ENCODE peak calls at places on chromosomes 4 and X, in four cellular contexts. One of them, this sample, is unnamed.

GRCh38 chr4:158315706-158316105 is 105.4 kb downstream of the TMEM144 start:
- DNase-seq in HepG2: no peak
- DNase-seq in K562: no peak
- DNase-seq in GM12878: no peak
- DNase-seq in this sample: no peak

GRCh38 chrX:15128838-15129237 is 141.0 kb downstream of the ASB9 start:
- DNase-seq in HepG2: no peak
- DNase-seq in K562: no peak
- DNase-seq in GM12878: no peak
- DNase-seq in this sample: no peak

GRCh38 chrX:13219990-13220764 is 99.7 kb downstream of the ATXN3L start:
- DNase-seq in HepG2: no peak
- DNase-seq in GM12878: no peak
- DNase-seq in K562: no peak
- DNase-seq in this sample: no peak

GRCh38 chr4:173001571-173001970 is 167.0 kb upstream of the GALNT7 start:
- DNase-seq in HepG2: no peak
- DNase-seq in K562: no peak
- DNase-seq in GM12878: no peak
- DNase-seq in this sample: no peak

GRCh38 chr4:99885063-99885664 is 9.1 kb downstream of the LAMTOR3 start:
- DNase-seq in GM12878: no peak
- DNase-seq in HepG2: peak; percentile 21
- DNase-seq in K562: peak; percentile 35
- DNase-seq in this sample: peak; percentile 19

GRCh38 chrX:28223991-28224390 is 242.7 kb upstream of the DCAF8L1 start:
- DNase-seq in HepG2: no peak
- DNase-seq in K562: no peak
- DNase-seq in GM12878: no peak
- DNase-seq in this sample: no peak

GRCh38 chr4:73599182-73599581 is 21.1 kb downstream of the RASSF6 start:
- DNase-seq in HepG2: peak; percentile 95
- DNase-seq in GM12878: no peak
- DNase-seq in K562: peak; percentile 30
- DNase-seq in this sample: no peak

GRCh38 chr4:40856836-40857362 is 107.1 kb downstream of the NSUN7 start:
- DNase-seq in K562: peak; percentile 69
- DNase-seq in GM12878: no peak
- DNase-seq in HepG2: no peak
- DNase-seq in this sample: peak; percentile 81

GRCh38 chr4:95889662-95890061 is 49.8 kb downstream of the PDHA2 start:
- DNase-seq in GM12878: no peak
- DNase-seq in K562: no peak
- DNase-seq in HepG2: no peak
- DNase-seq in this sample: no peak

GRCh38 chrX:80747832-80748231 is 61.8 kb downstream of the BRWD3 start:
- DNase-seq in K562: no peak
- DNase-seq in GM12878: no peak
- DNase-seq in HepG2: no peak
- DNase-seq in this sample: no peak

GRCh38 chrX:8946488-8947050 is 87.4 kb downstream of the FAM9B start:
- DNase-seq in HepG2: no peak
- DNase-seq in GM12878: no peak
- DNase-seq in K562: no peak
- DNase-seq in this sample: no peak

GRCh38 chrX:2267890-2268289 is 232.9 kb downstream of the DHRSX start:
- DNase-seq in K562: no peak
- DNase-seq in HepG2: no peak
- DNase-seq in GM12878: no peak
- DNase-seq in this sample: no peak

GRCh38 chrX:80335062-80335830 is 85.0 kb upstream of the TENT5D start:
- DNase-seq in HepG2: no peak
- DNase-seq in GM12878: no peak
- DNase-seq in K562: peak; percentile 4
- DNase-seq in this sample: peak; percentile 4

GRCh38 chr4:71545168-71545567 is 206.3 kb downstream of the SLC4A4 start:
- DNase-seq in K562: no peak
- DNase-seq in HepG2: no peak
- DNase-seq in GM12878: no peak
- DNase-seq in this sample: peak; percentile 11

GRCh38 chr4:36385951-36386561 is 104.6 kb downstream of the DTHD1 start:
- DNase-seq in HepG2: no peak
- DNase-seq in K562: no peak
- DNase-seq in GM12878: peak; percentile 63
- DNase-seq in this sample: no peak

GRCh38 chr4:76028242-76028859 is 5.1 kb upstream of the CXCL10 start:
- DNase-seq in HepG2: no peak
- DNase-seq in K562: no peak
- DNase-seq in GM12878: no peak
- DNase-seq in this sample: no peak

GRCh38 chrX:63686878-63687714 is 97.9 kb downstream of the ARHGEF9 start:
- DNase-seq in HepG2: peak; percentile 23
- DNase-seq in GM12878: peak; percentile 20
- DNase-seq in K562: peak; percentile 21
- DNase-seq in this sample: peak; percentile 49

GRCh38 chrX:150303386-150304097 is 59.6 kb upstream of the MAMLD1 start:
- DNase-seq in K562: no peak
- DNase-seq in GM12878: no peak
- DNase-seq in HepG2: no peak
- DNase-seq in this sample: no peak

GRCh38 chr4:148076964-148077363 is 345.1 kb downstream of the ARHGAP10 start:
- DNase-seq in K562: no peak
- DNase-seq in GM12878: no peak
- DNase-seq in HepG2: no peak
- DNase-seq in this sample: no peak

GRCh38 chrX:43718546-43718945 is 62.4 kb downstream of the MAOA start:
- DNase-seq in HepG2: no peak
- DNase-seq in K562: no peak
- DNase-seq in GM12878: no peak
- DNase-seq in this sample: no peak

GRCh38 chr4:7287274-7287917 is 95.1 kb downstream of the SORCS2 start:
- DNase-seq in HepG2: no peak
- DNase-seq in K562: no peak
- DNase-seq in GM12878: no peak
- DNase-seq in this sample: no peak

GRCh38 chr4:61068745-61069144 is 131.4 kb upstream of the ADGRL3 start:
- DNase-seq in HepG2: no peak
- DNase-seq in K562: no peak
- DNase-seq in GM12878: no peak
- DNase-seq in this sample: no peak

GRCh38 chr4:34850983-34851382 is 1393.3 kb downstream of the ARAP2 start:
- DNase-seq in K562: no peak
- DNase-seq in HepG2: no peak
- DNase-seq in GM12878: no peak
- DNase-seq in this sample: no peak

GRCh38 chr4:114615435-114615834 is 16.8 kb downstream of the UGT8 start:
- DNase-seq in K562: no peak
- DNase-seq in GM12878: no peak
- DNase-seq in HepG2: peak; percentile 6
- DNase-seq in this sample: no peak

GRCh38 chr4:2832981-2833670 is 10.5 kb upstream of the ADD1 start:
- DNase-seq in K562: no peak
- DNase-seq in HepG2: no peak
- DNase-seq in GM12878: no peak
- DNase-seq in this sample: no peak

GRCh38 chr4:26238426-26238781 is 82.4 kb upstream of the RBPJ start:
- DNase-seq in GM12878: no peak
- DNase-seq in K562: no peak
- DNase-seq in HepG2: peak; percentile 55
- DNase-seq in this sample: no peak

GRCh38 chr4:25088342-25088952 is 57.7 kb upstream of the LGI2 start:
- DNase-seq in GM12878: no peak
- DNase-seq in K562: peak; percentile 72
- DNase-seq in HepG2: no peak
- DNase-seq in this sample: peak; percentile 9

GRCh38 chr4:105184316-105184988 is 37.8 kb downstream of the TET2 start:
- DNase-seq in GM12878: no peak
- DNase-seq in HepG2: no peak
- DNase-seq in K562: no peak
- DNase-seq in this sample: no peak

GRCh38 chrX:111652719-111653118 is 28.3 kb upstream of the ALG13 start:
- DNase-seq in HepG2: no peak
- DNase-seq in GM12878: no peak
- DNase-seq in K562: no peak
- DNase-seq in this sample: peak; percentile 21

GRCh38 chr4:123618606-123619005 is 222.0 kb downstream of the SPRY1 start:
- DNase-seq in HepG2: no peak
- DNase-seq in GM12878: no peak
- DNase-seq in K562: no peak
- DNase-seq in this sample: no peak

GRCh38 chr4:80016506-80016905 is 56.5 kb downstream of the ANTXR2 start:
- DNase-seq in HepG2: no peak
- DNase-seq in K562: no peak
- DNase-seq in GM12878: no peak
- DNase-seq in this sample: no peak

GRCh38 chr4:137193564-137193963 is 338.7 kb downstream of the PCDH18 start:
- DNase-seq in HepG2: no peak
- DNase-seq in GM12878: no peak
- DNase-seq in K562: no peak
- DNase-seq in this sample: no peak

GRCh38 chr4:152045781-152046571 is 285.2 kb upstream of the GATB start:
- DNase-seq in K562: peak; percentile 50
- DNase-seq in GM12878: no peak
- DNase-seq in HepG2: peak; percentile 4
- DNase-seq in this sample: peak; percentile 84

GRCh38 chr4:110196871-110197420 is 1.5 kb downstream of the ELOVL6 start:
- DNase-seq in HepG2: no peak
- DNase-seq in K562: peak; percentile 44
- DNase-seq in GM12878: no peak
- DNase-seq in this sample: peak; percentile 38

DNA sequence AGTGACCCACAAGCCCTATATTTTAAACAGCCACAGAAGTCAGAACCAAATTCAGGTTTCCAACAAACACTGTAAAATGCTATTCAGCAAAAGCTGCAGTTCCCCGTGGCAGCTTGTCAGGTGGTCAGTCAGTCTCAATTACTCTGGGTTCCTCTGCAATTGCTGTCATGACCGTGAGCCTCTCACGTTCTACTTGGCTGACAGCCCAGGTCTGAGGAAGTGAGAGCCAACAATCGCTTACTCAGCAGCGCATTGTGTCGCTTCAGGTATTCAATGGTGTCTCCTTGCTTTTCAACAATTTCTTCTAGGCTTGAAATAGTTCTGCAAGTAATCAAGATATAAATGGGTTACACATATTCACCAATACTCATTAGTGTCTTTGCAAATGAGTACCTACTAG is 25.8 kb downstream of the TRIM75 start:
- DNase-seq in HepG2: no peak
- DNase-seq in K562: peak; percentile 15
- DNase-seq in GM12878: no peak
- DNase-seq in this sample: no peak
- TF ChIP-seq TARDBP in HepG2: no peak
- TF ChIP-seq TARDBP in K562: no peak
- TF ChIP-seq TARDBP in GM12878: no peak
- TF ChIP-seq TARDBP in this sample: no peak

DNA sequence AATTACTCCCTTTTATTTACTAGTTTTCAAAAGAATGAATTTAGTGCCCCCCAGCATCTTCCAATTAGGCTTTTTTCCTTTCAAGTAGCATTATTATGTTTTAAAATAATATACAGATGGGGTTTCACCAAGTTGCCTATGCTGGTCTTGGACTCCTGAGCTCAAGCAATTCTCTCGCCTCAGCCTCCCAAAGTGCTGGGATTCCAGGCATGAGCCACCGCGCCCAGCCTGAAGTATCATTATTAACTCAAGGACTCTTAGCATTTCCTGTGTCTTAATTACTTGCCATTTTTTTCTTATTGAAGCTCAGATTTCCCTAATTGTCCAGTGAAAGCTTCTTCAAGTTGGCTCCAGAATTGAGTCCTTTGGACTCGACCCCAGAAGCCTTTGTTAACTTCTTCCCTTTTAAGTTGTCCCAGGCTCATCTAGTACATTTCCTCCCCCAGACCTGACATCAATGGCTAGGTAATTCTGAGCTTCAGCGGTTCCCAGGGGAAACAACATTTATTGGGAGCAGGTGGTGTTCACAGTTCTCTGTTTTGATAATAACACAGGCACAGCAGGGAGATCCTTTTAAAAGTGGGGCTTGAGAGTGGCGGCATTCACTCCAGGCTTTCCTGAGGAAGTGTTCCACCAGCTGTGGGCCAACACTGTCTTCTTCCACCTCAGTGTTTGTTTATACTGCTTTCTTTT is 10.0 kb downstream of the SAT1 start:
- DNase-seq in K562: no peak
- DNase-seq in HepG2: no peak
- DNase-seq in GM12878: no peak
- DNase-seq in this sample: no peak
- TF ChIP-seq TARDBP in K562: no peak
- TF ChIP-seq TARDBP in HepG2: no peak
- TF ChIP-seq TARDBP in GM12878: no peak
- TF ChIP-seq TARDBP in this sample: no peak

GRCh38 chrX:69050051-69050785 is 115.0 kb downstream of the PJA1 start:
- DNase-seq in GM12878: no peak
- DNase-seq in K562: no peak
- DNase-seq in HepG2: no peak
- DNase-seq in this sample: no peak

GRCh38 chrX:69051901-69052300 is 113.4 kb downstream of the PJA1 start:
- DNase-seq in GM12878: no peak
- DNase-seq in K562: no peak
- DNase-seq in HepG2: no peak
- DNase-seq in this sample: no peak

GRCh38 chrX:69060631-69061408 is 104.4 kb downstream of the PJA1 start:
- DNase-seq in HepG2: peak; percentile 21
- DNase-seq in GM12878: no peak
- DNase-seq in K562: no peak
- DNase-seq in this sample: no peak

DNA sequence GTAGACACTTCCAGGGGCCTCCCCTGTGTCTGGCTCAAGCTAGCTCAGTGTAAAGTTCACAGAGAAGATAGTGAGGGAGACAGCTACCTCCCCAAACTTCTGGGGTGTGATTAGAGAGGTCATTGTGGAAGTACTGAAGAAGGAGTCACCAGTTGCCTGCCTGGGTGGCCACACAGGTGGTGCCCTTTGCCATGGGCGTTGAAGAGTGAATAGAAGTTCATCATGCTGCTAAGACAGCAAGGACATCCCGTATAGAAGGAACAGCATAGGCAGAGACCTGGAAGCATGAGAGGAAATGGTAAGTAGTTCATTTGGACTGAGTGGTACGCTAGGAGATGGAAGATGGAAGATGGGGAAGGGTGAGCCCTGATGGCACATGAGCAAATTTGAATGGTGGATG is 110.1 kb downstream of the PJA1 start:
- DNase-seq in GM12878: no peak
- DNase-seq in K562: no peak
- DNase-seq in HepG2: no peak
- DNase-seq in this sample: no peak
- TF ChIP-seq TARDBP in GM12878: no peak
- TF ChIP-seq TARDBP in K562: no peak
- TF ChIP-seq TARDBP in HepG2: no peak
- TF ChIP-seq TARDBP in this sample: no peak

DNA sequence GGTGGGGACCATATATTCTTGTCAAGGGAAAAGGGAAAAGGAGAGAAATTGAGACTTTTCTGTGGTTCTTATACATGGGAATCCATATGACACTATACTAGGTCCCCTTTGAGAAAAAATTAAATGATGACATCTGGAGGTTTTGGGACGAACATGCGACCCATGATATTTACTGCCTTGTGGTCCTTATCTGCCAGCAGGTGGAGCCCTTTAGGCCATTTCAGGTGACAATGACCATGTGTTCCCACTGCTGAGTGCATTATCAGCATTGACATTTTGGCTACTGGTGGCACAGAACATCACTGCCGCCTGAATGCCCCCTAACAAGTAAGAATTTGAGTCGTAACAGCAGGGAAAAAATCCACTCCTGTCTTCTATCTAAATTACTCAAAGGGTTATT is 843.4 kb downstream of the FSTL5 start:
- DNase-seq in GM12878: no peak
- DNase-seq in K562: peak; percentile 1
- DNase-seq in HepG2: peak; percentile 48
- DNase-seq in this sample: peak; percentile 33
- TF ChIP-seq TARDBP in GM12878: no peak
- TF ChIP-seq TARDBP in K562: no peak
- TF ChIP-seq TARDBP in HepG2: no peak
- TF ChIP-seq TARDBP in this sample: no peak

This sample was measured in HEK293T.